ENCODE peak calls at places on chromosomes 2 and 18, in five cellular contexts. B, R, A, P and W are unnamed samples.

GRCh38 chr2:128425216-128425615 is 106.5 kb upstream of the HS6ST1 start:
- DNase-seq in B (no peak), R (no peak), A (no peak), P (no peak), W (no peak)

GRCh38 chr2:2747797-2748301 is 416.8 kb upstream of the MYT1L start:
- DNase-seq in B (no peak), R (no peak), A (no peak), P (no peak), W (no peak)

GRCh38 chr2:135745545-135745944 is 3.9 kb downstream of the UBXN4 start:
- DNase-seq in B (no peak), R (no peak), A (no peak), P (no peak), W (no peak)

GRCh38 chr2:54455584-54456525 is at the start of gene SPTBN1:
- DNase-seq in B (peak; percentile 96), R (no peak), A (peak; percentile 73), P (peak; percentile 76), W (peak; percentile 88)

GRCh38 chr2:224259831-224260230 is 142.1 kb downstream of the FAM124B start:
- DNase-seq in B (no peak), R (no peak), A (no peak), P (no peak), W (no peak)

GRCh38 chr2:54635554-54636152 is 87.8 kb upstream of the EML6 start:
- DNase-seq in B (no peak), R (no peak), A (no peak), P (no peak), W (no peak)

GRCh38 chr2:12733846-12734245 is 17.1 kb downstream of the TRIB2 start:
- DNase-seq in B (peak; percentile 79), R (no peak), A (no peak), P (no peak), W (peak; percentile 89)

GRCh38 chr2:29042581-29043075 is 31.7 kb downstream of the PCARE start:
- DNase-seq in B (no peak), R (no peak), A (no peak), P (no peak), W (peak; percentile 18)

GRCh38 chr2:162477011-162477410 is 133.1 kb downstream of the GCA start:
- DNase-seq in B (no peak), R (no peak), A (no peak), P (no peak), W (no peak)

GRCh38 chr2:36416370-36417165 is 61.0 kb downstream of the CRIM1 start:
- DNase-seq in B (no peak), R (no peak), A (no peak), P (no peak), W (no peak)

GRCh38 chr18:9617006-9617542 is 2.7 kb upstream of the PPP4R1 start:
- DNase-seq in B (no peak), R (no peak), A (no peak), P (no peak), W (no peak)

GRCh38 chr2:10876394-10876793 is 35.3 kb upstream of the KCNF1 start:
- DNase-seq in B (no peak), R (no peak), A (no peak), P (no peak), W (no peak)

GRCh38 chr2:237282568-237283128 is 131.3 kb downstream of the COL6A3 start:
- DNase-seq in B (no peak), R (no peak), A (no peak), P (no peak), W (no peak)

GRCh38 chr2:175180701-175181103 is 808 bp downstream of the ATP5MC3 start:
- DNase-seq in B (peak; percentile 56), R (no peak), A (peak; percentile 51), P (peak; percentile 33), W (peak; percentile 34)

GRCh38 chr2:171522057-171522803 is at the start of gene CYBRD1:
- DNase-seq in B (peak; percentile 91), R (peak; percentile 11), A (no peak), P (peak; percentile 45), W (peak; percentile 70)

GRCh38 chr18:4672152-4672551 is 217.0 kb upstream of the DLGAP1 start:
- DNase-seq in B (no peak), R (no peak), A (no peak), P (no peak), W (no peak)

GRCh38 chr18:74963820-74964446 is 245.0 kb downstream of the PTGR3 start:
- DNase-seq in B (no peak), R (no peak), A (peak; percentile 61), P (no peak), W (no peak)

GRCh38 chr2:3778841-3779505 is 75.6 kb downstream of the DCDC2C start:
- DNase-seq in B (no peak), R (no peak), A (no peak), P (no peak), W (no peak)

GRCh38 chr2:147886136-147886535 is 41.3 kb downstream of the ACVR2A start:
- DNase-seq in B (no peak), R (no peak), A (no peak), P (no peak), W (no peak)

GRCh38 chr2:236712961-236713673 is 143.5 kb downstream of the ACKR3 start:
- DNase-seq in B (no peak), R (no peak), A (no peak), P (no peak), W (no peak)

GRCh38 chr2:9524291-9524690 is 31.3 kb downstream of the ADAM17 start:
- DNase-seq in B (no peak), R (no peak), A (no peak), P (no peak), W (no peak)

GRCh38 chr2:20439193-20439475 is 7.7 kb upstream of the RHOB start:
- DNase-seq in B (no peak), R (no peak), A (no peak), P (no peak), W (peak; percentile 53)

GRCh38 chr18:31268985-31269406 is 49.0 kb upstream of the DSG1 start:
- DNase-seq in B (no peak), R (no peak), A (no peak), P (no peak), W (peak; percentile 36)

GRCh38 chr2:25639131-25639530 is 34.2 kb downstream of the DTNB start:
- DNase-seq in B (no peak), R (no peak), A (no peak), P (no peak), W (no peak)

GRCh38 chr2:7392076-7392787 is 475.0 kb downstream of the RNF144A start:
- DNase-seq in B (no peak), R (no peak), A (no peak), P (no peak), W (peak; percentile 19)

GRCh38 chr2:238505119-238505891 is 78.6 kb downstream of the ASB1 start:
- DNase-seq in B (no peak), R (no peak), A (no peak), P (no peak), W (no peak)

GRCh38 chr2:118670868-118671267 is 176.6 kb downstream of the EN1 start:
- DNase-seq in B (no peak), R (no peak), A (no peak), P (no peak), W (no peak)

GRCh38 chr2:215626812-215627281 is 191.0 kb upstream of the FN1 start:
- DNase-seq in B (no peak), R (no peak), A (no peak), P (no peak), W (no peak)

GRCh38 chr2:215626063-215626462 is 190.2 kb upstream of the FN1 start:
- DNase-seq in B (no peak), R (no peak), A (no peak), P (no peak), W (no peak)

GRCh38 chr2:215625207-215625606 is 189.3 kb upstream of the FN1 start:
- DNase-seq in B (no peak), R (no peak), A (peak; percentile 23), P (no peak), W (no peak)

GRCh38 chr2:215622836-215623235 is 187.0 kb upstream of the FN1 start:
- DNase-seq in B (no peak), R (no peak), A (no peak), P (no peak), W (no peak)

GRCh38 chr2:215624423-215624829 is 188.6 kb upstream of the FN1 start:
- DNase-seq in B (no peak), R (no peak), A (no peak), P (no peak), W (no peak)
- H3K27ac ChIP-seq in B (no peak overlapping the region), R (peak overlapping the region; percentile 71), A (no peak overlapping the region), P (peak overlapping the region; percentile 65), W (no peak overlapping the region)

GRCh38 chr2:207334631-207335371 is 169.1 kb upstream of the KLF7 start:
- DNase-seq in B (peak; percentile 72), R (no peak), A (no peak), P (peak; percentile 72), W (peak; percentile 14)

GRCh38 chr2:207331674-207332073 is 165.9 kb upstream of the KLF7 start:
- DNase-seq in B (no peak), R (no peak), A (no peak), P (no peak), W (no peak)

GRCh38 chr2:207333599-207334308 is 168.0 kb upstream of the KLF7 start:
- DNase-seq in B (no peak), R (no peak), A (no peak), P (no peak), W (no peak)

GRCh38 chr2:207332473-207333212 is 166.9 kb upstream of the KLF7 start:
- DNase-seq in B (no peak), R (no peak), A (no peak), P (no peak), W (no peak)

GRCh38 chr2:207334309-207334630 is 168.5 kb upstream of the KLF7 start:
- DNase-seq in B (no peak), R (no peak), A (no peak), P (no peak), W (no peak)
- H3K4me3 ChIP-seq in B (peak overlapping the region; percentile 35), R (peak overlapping the region; percentile 27), A (no peak overlapping the region), P (peak overlapping the region; percentile 19), W (no peak overlapping the region)

GRCh38 chr2:129741623-129742022 is 237.8 kb upstream of the RAB6C start:
- DNase-seq in B (no peak), R (no peak), A (no peak), P (no peak), W (peak; percentile 64)
- H3K9me3 ChIP-seq in B (no peaks in the 10 kb centered on the region), R (no peaks in the 10 kb centered on the region), A (no peaks in the 10 kb centered on the region), P (no peaks in the 10 kb centered on the region), W (no peaks in the 10 kb centered on the region)

DNA sequence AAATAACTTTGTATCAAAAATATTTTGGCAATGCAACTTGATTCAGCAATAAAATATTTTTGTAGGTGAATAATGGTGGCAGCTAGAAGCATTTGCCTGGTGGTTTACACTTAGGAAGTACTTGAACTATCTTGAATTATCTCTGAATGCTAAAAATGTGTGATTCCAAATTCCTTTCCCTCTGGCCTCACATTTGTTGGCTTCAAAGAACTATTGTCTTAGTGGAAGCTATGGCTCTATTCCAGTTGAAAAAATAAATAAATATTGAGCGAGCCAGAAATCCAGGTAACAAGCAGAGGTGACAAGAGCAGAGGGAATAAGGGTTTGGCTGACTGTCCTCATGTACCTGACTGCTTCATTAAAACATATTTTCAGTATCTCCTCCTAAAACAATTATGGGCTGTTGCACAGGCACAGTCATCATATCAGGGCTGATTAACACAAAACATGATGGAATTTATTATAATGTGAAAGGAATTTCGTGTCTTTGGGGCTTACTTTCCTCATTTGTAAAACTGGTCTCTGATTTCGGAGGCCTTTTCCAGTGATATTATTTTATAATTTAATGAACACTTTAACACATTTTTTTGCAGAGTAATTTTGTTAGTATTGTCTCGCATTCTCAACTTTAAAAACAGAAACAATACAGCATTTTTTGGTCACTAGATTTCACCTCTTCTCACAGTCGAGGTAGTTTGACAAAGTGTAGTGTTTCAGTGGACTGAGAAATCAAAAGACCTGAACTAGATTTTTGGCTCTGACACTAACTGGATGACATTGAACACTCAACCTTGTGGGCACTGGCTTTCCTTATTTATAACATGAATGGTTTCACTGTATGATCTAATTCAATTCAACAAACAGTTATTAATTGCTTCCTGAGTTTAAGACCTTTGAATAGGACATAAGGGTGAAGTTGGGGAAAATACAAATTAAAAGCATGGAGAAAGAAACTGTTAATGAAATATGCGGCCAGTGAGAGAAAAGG is 7.8 kb upstream of the CAVIN2 start:
- DNase-seq in B (no peak), R (no peak), A (no peak), P (no peak), W (no peak)
- H3K27ac ChIP-seq in B (no peak overlapping the region), R (no peak overlapping the region), A (no peak overlapping the region), P (peak overlapping the region; percentile 29), W (no peak overlapping the region)